ENCODE peak calls at places on chromosomes 3 and 15, in seven cellular contexts. R, E, C, N, M, X and S are unnamed samples.
A peak's percentile ranks its signal among the peaks of the same experiment; 100 is the strongest.

GRCh38 chr3:140391041-140391440 is 286.8 kb upstream of the TRIM42 start:
- DNase-seq in R (no peak), E (no peak), C (no peak), N (no peak), M (no peak), X (no peak), S (no peak)

GRCh38 chr3:170614214-170614966 is 28.5 kb upstream of the SLC7A14 start:
- DNase-seq in R (no peak), E (no peak), C (no peak), N (no peak), M (peak; percentile 65), X (peak; percentile 84), S (no peak)

GRCh38 chr3:74304419-74304818 is 310.0 kb downstream of the CNTN3 start:
- DNase-seq in R (no peak), E (no peak), C (no peak), N (no peak), M (no peak), X (no peak), S (no peak)

GRCh38 chr15:66066005-66066404 is 187.5 kb downstream of the MEGF11 start:
- DNase-seq in R (no peak), E (no peak), C (no peak), N (no peak), M (no peak), X (no peak), S (no peak)

GRCh38 chr3:99760602-99761001 is 57.1 kb upstream of the CMSS1 start:
- DNase-seq in R (no peak), E (no peak), C (no peak), N (peak; percentile 35), M (no peak), X (peak; percentile 59), S (no peak)

GRCh38 chr3:139202226-139202958 is 141.4 kb upstream of the MRPS22 start:
- DNase-seq in R (peak; percentile 52), E (no peak), C (no peak), N (no peak), M (no peak), X (no peak), S (no peak)

GRCh38 chr3:55501905-55502304 is 14.8 kb upstream of the WNT5A start:
- DNase-seq in R (no peak), E (no peak), C (no peak), N (no peak), M (no peak), X (peak; percentile 5), S (no peak)

GRCh38 chr15:58064119-58065010 is 1.1 kb downstream of the ALDH1A2 start:
- DNase-seq in R (no peak), E (no peak), C (no peak), N (no peak), M (no peak), X (no peak), S (no peak)

GRCh38 chr15:35725353-35725752 is 179.4 kb upstream of the DPH6 start:
- DNase-seq in R (no peak), E (no peak), C (no peak), N (no peak), M (no peak), X (peak; percentile 40), S (no peak)

GRCh38 chr15:34436956-34437442 is 609 bp downstream of the GOLGA8A start:
- DNase-seq in R (peak; percentile 57), E (no peak), C (peak; percentile 66), N (no peak), M (no peak), X (peak; percentile 25), S (peak; percentile 67)

GRCh38 chr3:164186095-164186494 is 892.2 kb downstream of the SI start:
- DNase-seq in R (no peak), E (no peak), C (no peak), N (no peak), M (no peak), X (no peak), S (no peak)

GRCh38 chr15:85730001-85730820 is 64.5 kb downstream of the KLHL25 start:
- DNase-seq in R (peak; percentile 36), E (no peak), C (no peak), N (no peak), M (no peak), X (peak; percentile 81), S (peak; percentile 62)

GRCh38 chr15:23797747-23798157 is 110.6 kb upstream of the NDN start:
- DNase-seq in R (no peak), E (no peak), C (no peak), N (peak; percentile 23), M (no peak), X (no peak), S (no peak)

GRCh38 chr3:46927718-46928073 is 48.8 kb downstream of the CCDC12 start:
- DNase-seq in R (no peak), E (peak; percentile 7), C (peak; percentile 11), N (no peak), M (no peak), X (no peak), S (no peak)

GRCh38 chr3:48739955-48740823 is 23.2 kb upstream of the IP6K2 start:
- DNase-seq in R (peak; percentile 80), E (peak; percentile 87), C (peak; percentile 96), N (peak; percentile 77), M (peak; percentile 95), X (peak; percentile 95), S (peak; percentile 82)

GRCh38 chr3:24318668-24319287 is 175.9 kb downstream of the THRB start:
- DNase-seq in R (no peak), E (no peak), C (no peak), N (no peak), M (no peak), X (peak; percentile 63), S (no peak)

GRCh38 chr3:141452045-141452444 is 34.8 kb upstream of the RASA2 start:
- DNase-seq in R (peak; percentile 26), E (no peak), C (no peak), N (no peak), M (no peak), X (peak; percentile 86), S (peak; percentile 67)

GRCh38 chr15:73375755-73376305 is 7.1 kb upstream of the HCN4 start:
- DNase-seq in R (no peak), E (no peak), C (no peak), N (no peak), M (peak; percentile 61), X (no peak), S (no peak)

GRCh38 chr3:113285741-113286140 is 74.4 kb downstream of the BOC start:
- DNase-seq in R (no peak), E (no peak), C (no peak), N (no peak), M (no peak), X (no peak), S (no peak)

GRCh38 chr3:138082085-138082991 is 33.1 kb downstream of the DZIP1L start:
- DNase-seq in R (no peak), E (no peak), C (no peak), N (peak; percentile 44), M (peak; percentile 62), X (peak; percentile 97), S (no peak)

GRCh38 chr3:175980731-175981130 is 1121.6 kb downstream of the NAALADL2 start:
- DNase-seq in R (no peak), E (no peak), C (no peak), N (no peak), M (no peak), X (no peak), S (no peak)

GRCh38 chr3:133093366-133093765 is 55.2 kb downstream of the TMEM108 start:
- DNase-seq in R (no peak), E (no peak), C (no peak), N (no peak), M (no peak), X (no peak), S (no peak)

GRCh38 chr15:42650208-42651066 is 75.0 kb downstream of the STARD9 start:
- DNase-seq in R (peak; percentile 66), E (no peak), C (no peak), N (peak; percentile 61), M (peak; percentile 67), X (peak; percentile 89), S (peak; percentile 69)
- TF ChIP-seq CTCF in R (peak; percentile 60), E (peak; percentile 64), C (peak; percentile 77), N (peak; percentile 63), M (peak; percentile 48), X (peak; percentile 92), S (peak; percentile 84)

DNA sequence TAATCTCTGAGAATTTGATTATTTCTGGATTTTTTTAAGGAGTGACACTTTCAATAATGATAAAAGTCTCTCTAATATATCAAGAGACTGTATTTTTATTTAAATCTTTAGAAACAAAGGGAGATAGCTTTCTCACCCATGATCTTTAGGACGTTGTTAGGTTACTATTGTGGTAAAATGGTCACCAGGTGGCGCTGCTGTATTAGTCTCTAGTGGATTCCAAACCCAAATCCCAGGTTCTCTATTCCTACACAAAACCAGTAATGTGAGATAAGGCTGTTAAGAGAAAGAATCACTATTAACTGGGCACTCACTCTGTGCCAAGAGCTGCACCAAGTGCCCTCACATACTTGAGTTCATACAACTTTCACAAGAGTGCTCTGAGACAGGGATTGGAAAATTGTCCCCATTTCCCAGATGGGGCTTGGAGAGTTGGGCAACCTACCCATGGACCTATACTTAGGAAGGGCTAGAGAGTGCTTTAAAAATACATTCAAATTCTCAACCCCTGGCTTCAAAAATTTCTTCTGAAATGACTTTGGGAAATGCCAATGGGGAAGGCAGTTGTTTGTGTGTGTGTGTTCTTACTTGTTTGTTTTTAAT is 593.4 kb upstream of the TGFBR2 start:
- DNase-seq in R (peak; percentile 69), E (peak; percentile 56), C (peak; percentile 45), N (peak; percentile 57), M (peak; percentile 66), X (peak; percentile 84), S (peak; percentile 18)
- TF ChIP-seq CTCF in R (peak; percentile 78), E (peak; percentile 43), C (peak; percentile 68), N (peak; percentile 67), M (peak; percentile 50), X (peak; percentile 68), S (peak; percentile 60)

GRCh38 chr3:44110643-44111042 is 131.0 kb upstream of the TOPAZ1 start:
- DNase-seq in R (no peak), E (no peak), C (no peak), N (no peak), M (no peak), X (no peak), S (no peak)

GRCh38 chr3:44117239-44117638 is 124.4 kb upstream of the TOPAZ1 start:
- DNase-seq in R (no peak), E (no peak), C (no peak), N (no peak), M (no peak), X (no peak), S (no peak)

GRCh38 chr3:44111482-44111881 is 130.2 kb upstream of the TOPAZ1 start:
- DNase-seq in R (no peak), E (no peak), C (no peak), N (no peak), M (no peak), X (no peak), S (no peak)

GRCh38 chr3:44117736-44118135 is 124.0 kb upstream of the TOPAZ1 start:
- DNase-seq in R (no peak), E (no peak), C (no peak), N (no peak), M (no peak), X (no peak), S (no peak)

DNA sequence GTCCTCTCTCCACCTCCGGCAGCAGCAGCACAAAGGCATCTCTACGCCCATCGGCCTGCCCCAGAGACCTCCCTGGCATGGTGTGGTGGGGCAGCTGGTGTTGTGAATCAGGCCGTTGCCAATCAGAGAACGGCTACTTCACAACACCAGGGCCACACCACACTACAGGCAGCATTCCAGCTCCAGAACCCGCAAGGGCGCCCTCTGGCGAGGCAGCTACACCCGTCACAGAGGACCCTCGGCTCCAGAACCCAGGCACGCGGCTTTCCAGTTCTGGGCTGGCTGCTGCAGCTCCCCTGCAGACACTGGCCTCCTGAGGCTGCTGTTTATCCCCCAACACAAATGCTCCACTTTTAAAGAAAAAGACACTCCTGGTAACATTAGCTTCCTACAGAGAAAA is 127.5 kb upstream of the TOPAZ1 start:
- DNase-seq in R (peak; percentile 77), E (no peak), C (peak; percentile 54), N (no peak), M (no peak), X (peak; percentile 34), S (peak; percentile 54)
- TF ChIP-seq CTCF in R (peak; percentile 55), E (peak; percentile 8), C (no peak), N (no peak), M (no peak), X (peak; percentile 46), S (peak; percentile 43)

GRCh38 chr15:89334510-89335288 is at the start of gene POLG:
- DNase-seq in R (peak; percentile 99), E (peak; percentile 99), C (peak; percentile 99), N (peak; percentile 99), M (peak; percentile 99), X (peak; percentile 100), S (peak; percentile 98)
- TF ChIP-seq CTCF in R (no peak), E (no peak), C (no peak), N (no peak), M (no peak), X (no peak), S (no peak)